ENCODE peak calls at places on chromosomes 12 and 14, in four cellular contexts. One of them, this sample, is unnamed. For H3K4me1, the result is how much of the 10 kb centered on the place peaks cover.

GRCh38 chr12:68932123-68932700 is 759 bp downstream of the CPM start:
- DNase-seq in thoracic aorta: no peak
- DNase-seq in CD4-positive, alpha-beta memory T cell: peak
- DNase-seq in IMR-90: no peak
- DNase-seq in this sample: no peak

GRCh38 chr12:9276990-9277389 is 68.8 kb upstream of the PZP start:
- DNase-seq in CD4-positive, alpha-beta memory T cell: no peak
- DNase-seq in IMR-90: no peak
- DNase-seq in thoracic aorta: no peak
- DNase-seq in this sample: no peak

GRCh38 chr12:3770891-3771290 is 18.0 kb upstream of the CRACR2A start:
- DNase-seq in thoracic aorta: no peak
- DNase-seq in IMR-90: peak
- DNase-seq in CD4-positive, alpha-beta memory T cell: no peak
- DNase-seq in this sample: no peak

GRCh38 chr14:87935081-87935828 is 57.7 kb downstream of the GALC start:
- DNase-seq in thoracic aorta: no peak
- DNase-seq in CD4-positive, alpha-beta memory T cell: no peak
- DNase-seq in IMR-90: no peak
- DNase-seq in this sample: no peak

GRCh38 chr14:90721619-90722305 is 94.5 kb downstream of the TTC7B start:
- DNase-seq in IMR-90: peak
- DNase-seq in CD4-positive, alpha-beta memory T cell: no peak
- DNase-seq in thoracic aorta: no peak
- DNase-seq in this sample: no peak

GRCh38 chr12:101027200-101027599 is 182.8 kb downstream of the SLC5A8 start:
- DNase-seq in CD4-positive, alpha-beta memory T cell: no peak
- DNase-seq in thoracic aorta: no peak
- DNase-seq in IMR-90: no peak
- DNase-seq in this sample: no peak

GRCh38 chr12:24898185-24898584 is 50.7 kb downstream of the BCAT1 start:
- DNase-seq in IMR-90: no peak
- DNase-seq in CD4-positive, alpha-beta memory T cell: no peak
- DNase-seq in thoracic aorta: no peak
- DNase-seq in this sample: no peak

GRCh38 chr14:74907744-74908143 is 15.3 kb downstream of the RPS6KL1 start:
- DNase-seq in IMR-90: no peak
- DNase-seq in CD4-positive, alpha-beta memory T cell: no peak
- DNase-seq in thoracic aorta: no peak
- DNase-seq in this sample: no peak

GRCh38 chr14:80055912-80056801 is 155.1 kb downstream of the DIO2 start:
- DNase-seq in IMR-90: peak
- DNase-seq in CD4-positive, alpha-beta memory T cell: no peak
- DNase-seq in thoracic aorta: no peak
- DNase-seq in this sample: no peak

GRCh38 chr14:67586302-67586701 is 13.8 kb downstream of the PIGH start:
- DNase-seq in IMR-90: no peak
- DNase-seq in thoracic aorta: no peak
- DNase-seq in CD4-positive, alpha-beta memory T cell: no peak
- DNase-seq in this sample: no peak

GRCh38 chr12:121894633-121895032 is 6.0 kb downstream of the PSMD9 start:
- DNase-seq in IMR-90: peak
- DNase-seq in thoracic aorta: no peak
- DNase-seq in CD4-positive, alpha-beta memory T cell: no peak
- DNase-seq in this sample: no peak

GRCh38 chr14:64410084-64410774 is 22.1 kb downstream of the MTHFD1 start:
- DNase-seq in IMR-90: peak
- DNase-seq in CD4-positive, alpha-beta memory T cell: no peak
- DNase-seq in thoracic aorta: no peak
- DNase-seq in this sample: no peak

GRCh38 chr12:108335349-108336119 is 3.6 kb downstream of the CMKLR1 start:
- DNase-seq in IMR-90: no peak
- DNase-seq in thoracic aorta: no peak
- DNase-seq in CD4-positive, alpha-beta memory T cell: no peak
- DNase-seq in this sample: no peak

GRCh38 chr14:74645735-74646134 is 33.7 kb upstream of the LTBP2 start:
- DNase-seq in thoracic aorta: no peak
- DNase-seq in IMR-90: no peak
- DNase-seq in CD4-positive, alpha-beta memory T cell: no peak
- DNase-seq in this sample: no peak

GRCh38 chr14:39382463-39382862 is 49.8 kb downstream of the FBXO33 start:
- DNase-seq in thoracic aorta: no peak
- DNase-seq in IMR-90: no peak
- DNase-seq in CD4-positive, alpha-beta memory T cell: no peak
- DNase-seq in this sample: no peak

GRCh38 chr12:104792570-104792969 is 165.5 kb downstream of the SLC41A2 start:
- DNase-seq in CD4-positive, alpha-beta memory T cell: no peak
- DNase-seq in IMR-90: peak
- DNase-seq in thoracic aorta: peak
- DNase-seq in this sample: no peak

GRCh38 chr12:84638811-84639368 is 273.7 kb downstream of the SLC6A15 start:
- DNase-seq in thoracic aorta: no peak
- DNase-seq in IMR-90: peak
- DNase-seq in CD4-positive, alpha-beta memory T cell: no peak
- DNase-seq in this sample: no peak

GRCh38 chr14:30443368-30444007 is 115.5 kb upstream of the G2E3 start:
- DNase-seq in CD4-positive, alpha-beta memory T cell: no peak
- DNase-seq in thoracic aorta: no peak
- DNase-seq in IMR-90: peak
- DNase-seq in this sample: no peak

GRCh38 chr12:11798856-11799530 is 149.5 kb downstream of the ETV6 start:
- DNase-seq in CD4-positive, alpha-beta memory T cell: no peak
- DNase-seq in thoracic aorta: no peak
- DNase-seq in IMR-90: peak
- DNase-seq in this sample: no peak

GRCh38 chr12:132776816-132777568 is 15.4 kb upstream of the ANKLE2 start:
- DNase-seq in thoracic aorta: no peak
- DNase-seq in IMR-90: peak
- DNase-seq in CD4-positive, alpha-beta memory T cell: no peak
- DNase-seq in this sample: no peak

GRCh38 chr14:62546862-62547474 is 498.3 kb downstream of the KCNH5 start:
- DNase-seq in IMR-90: peak
- DNase-seq in CD4-positive, alpha-beta memory T cell: no peak
- DNase-seq in thoracic aorta: no peak
- DNase-seq in this sample: no peak

GRCh38 chr12:17235996-17236395 is 630.0 kb upstream of the LMO3 start:
- DNase-seq in thoracic aorta: no peak
- DNase-seq in CD4-positive, alpha-beta memory T cell: no peak
- DNase-seq in IMR-90: no peak
- DNase-seq in this sample: no peak

GRCh38 chr14:52272375-52272774 is 4.9 kb downstream of the PTGDR start:
- DNase-seq in CD4-positive, alpha-beta memory T cell: peak
- DNase-seq in thoracic aorta: no peak
- DNase-seq in IMR-90: peak
- DNase-seq in this sample: no peak

GRCh38 chr12:57063991-57064725 is 14.2 kb upstream of the MYO1A start:
- DNase-seq in thoracic aorta: no peak
- DNase-seq in CD4-positive, alpha-beta memory T cell: peak
- DNase-seq in IMR-90: peak
- DNase-seq in this sample: peak

GRCh38 chr12:1803736-1804135 is 16.6 kb upstream of the LRTM2 start:
- DNase-seq in IMR-90: no peak
- DNase-seq in CD4-positive, alpha-beta memory T cell: no peak
- DNase-seq in thoracic aorta: no peak
- DNase-seq in this sample: no peak

GRCh38 chr12:117857632-117858274 is 111.0 kb downstream of the KSR2 start:
- DNase-seq in IMR-90: peak
- DNase-seq in CD4-positive, alpha-beta memory T cell: peak
- DNase-seq in thoracic aorta: no peak
- DNase-seq in this sample: no peak

GRCh38 chr14:21145437-21145836 is 10.4 kb downstream of the OR5AU1 start:
- DNase-seq in IMR-90: no peak
- DNase-seq in CD4-positive, alpha-beta memory T cell: no peak
- DNase-seq in thoracic aorta: no peak
- DNase-seq in this sample: no peak

GRCh38 chr14:96624661-96625435 is 122.7 kb downstream of the PAPOLA start:
- DNase-seq in IMR-90: no peak
- DNase-seq in thoracic aorta: no peak
- DNase-seq in CD4-positive, alpha-beta memory T cell: no peak
- DNase-seq in this sample: no peak

GRCh38 chr12:69900720-69901131 is 75.7 kb downstream of the MYRFL start:
- DNase-seq in CD4-positive, alpha-beta memory T cell: peak
- DNase-seq in thoracic aorta: peak
- DNase-seq in IMR-90: peak
- DNase-seq in this sample: peak

GRCh38 chr12:115000038-115000437 is 316.1 kb upstream of the TBX3 start:
- DNase-seq in thoracic aorta: no peak
- DNase-seq in IMR-90: peak
- DNase-seq in CD4-positive, alpha-beta memory T cell: no peak
- DNase-seq in this sample: no peak

GRCh38 chr14:32939254-32940065 is 781 bp downstream of the NPAS3 start:
- DNase-seq in thoracic aorta: no peak
- DNase-seq in IMR-90: peak
- DNase-seq in CD4-positive, alpha-beta memory T cell: no peak
- DNase-seq in this sample: no peak

GRCh38 chr14:91957876-91958313 is 10.4 kb upstream of the FBLN5 start:
- DNase-seq in IMR-90: no peak
- DNase-seq in thoracic aorta: no peak
- DNase-seq in CD4-positive, alpha-beta memory T cell: no peak
- DNase-seq in this sample: no peak

GRCh38 chr12:131621701-131622421 is 89.0 kb upstream of the SFSWAP start:
- DNase-seq in IMR-90: no peak
- DNase-seq in thoracic aorta: no peak
- DNase-seq in CD4-positive, alpha-beta memory T cell: no peak
- DNase-seq in this sample: no peak

GRCh38 chr12:70824511-70824910 is 96.0 kb downstream of the PTPRR start:
- DNase-seq in thoracic aorta: no peak
- DNase-seq in CD4-positive, alpha-beta memory T cell: no peak
- DNase-seq in IMR-90: no peak
- DNase-seq in this sample: no peak

GRCh38 chr12:43210437-43211197 is 341.4 kb downstream of the ADAMTS20 start:
- DNase-seq in CD4-positive, alpha-beta memory T cell: no peak
- DNase-seq in thoracic aorta: no peak
- DNase-seq in IMR-90: peak
- DNase-seq in this sample: no peak

GRCh38 chr12:52691076-52691764 is 11.0 kb upstream of the KRT1 start:
- DNase-seq in CD4-positive, alpha-beta memory T cell: peak
- DNase-seq in thoracic aorta: no peak
- DNase-seq in IMR-90: no peak
- DNase-seq in this sample: peak
- H3K4me3 ChIP-seq in CD4-positive, alpha-beta memory T cell: peak
- H3K4me3 ChIP-seq in thoracic aorta: peak
- H3K4me3 ChIP-seq in IMR-90: no peak
- H3K4me3 ChIP-seq in this sample: peak

GRCh38 chr12:52439420-52439819 is 5.2 kb upstream of the KRT75 start:
- DNase-seq in thoracic aorta: no peak
- DNase-seq in IMR-90: no peak
- DNase-seq in CD4-positive, alpha-beta memory T cell: no peak
- DNase-seq in this sample: no peak
- H3K4me1 ChIP-seq in thoracic aorta: under half
- H3K4me1 ChIP-seq in IMR-90: under half
- H3K4me1 ChIP-seq in CD4-positive, alpha-beta memory T cell: under half
- H3K4me1 ChIP-seq in this sample: under half

DNA sequence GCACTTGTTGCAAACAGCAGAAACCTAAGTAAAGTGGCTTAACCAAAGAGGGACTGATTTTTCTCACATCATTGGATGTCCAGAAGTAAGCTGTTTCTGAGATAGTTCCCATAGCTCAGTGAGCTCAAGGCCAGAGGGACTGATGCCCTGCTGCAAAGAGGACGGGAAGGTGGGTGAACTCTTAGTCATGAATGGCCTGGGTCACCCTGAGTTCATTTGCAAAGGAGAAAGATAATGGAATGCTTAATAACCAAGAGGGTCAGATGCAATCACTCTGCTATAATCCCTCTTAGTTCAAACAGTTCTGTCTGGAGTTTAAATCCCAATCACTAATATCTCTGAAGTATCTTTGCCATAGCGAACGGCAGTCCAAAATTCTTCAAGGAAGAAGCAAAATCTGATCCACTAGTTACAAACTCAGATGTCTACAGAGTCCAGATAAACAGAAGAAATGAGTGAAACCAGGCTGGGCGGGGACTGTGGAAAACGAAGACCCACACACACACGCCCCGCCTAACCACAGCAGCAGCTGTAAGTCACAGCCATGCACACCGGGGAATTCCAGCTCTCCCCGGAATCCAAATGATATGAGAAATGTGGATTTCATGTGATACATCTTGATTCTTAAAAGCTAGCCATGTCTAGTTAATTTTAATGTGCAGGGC is 289.5 kb downstream of the TMEM132D start:
- DNase-seq in thoracic aorta: no peak
- DNase-seq in CD4-positive, alpha-beta memory T cell: no peak
- DNase-seq in IMR-90: no peak
- DNase-seq in this sample: no peak
- H3K27ac ChIP-seq in thoracic aorta: no peak
- H3K27ac ChIP-seq in CD4-positive, alpha-beta memory T cell: no peak
- H3K27ac ChIP-seq in IMR-90: no peak
- H3K27ac ChIP-seq in this sample: no peak

DNA sequence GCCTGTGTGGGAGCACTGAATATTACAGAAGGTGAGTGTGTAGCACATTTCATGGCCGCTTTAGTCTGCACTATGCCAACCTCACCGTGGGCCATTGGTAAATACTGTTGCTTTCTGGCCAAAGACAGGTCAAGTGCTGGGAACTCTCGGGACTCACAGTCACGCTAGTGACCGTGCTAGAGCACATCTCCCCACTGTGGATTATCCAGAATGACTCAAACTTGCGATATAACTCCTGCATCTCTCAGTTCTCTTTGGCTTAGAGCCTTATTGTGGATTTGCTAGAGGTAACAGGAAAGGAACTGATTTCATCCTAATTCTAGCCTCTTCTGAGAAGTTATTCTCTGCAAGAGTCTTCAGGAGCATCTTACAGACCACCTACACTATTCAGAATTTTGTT is 86.5 kb downstream of the DAD1 start:
- DNase-seq in thoracic aorta: no peak
- DNase-seq in IMR-90: no peak
- DNase-seq in CD4-positive, alpha-beta memory T cell: no peak
- DNase-seq in this sample: no peak
- H3K4me3 ChIP-seq in thoracic aorta: no peak
- H3K4me3 ChIP-seq in IMR-90: no peak
- H3K4me3 ChIP-seq in CD4-positive, alpha-beta memory T cell: peak
- H3K4me3 ChIP-seq in this sample: peak

GRCh38 chr14:83356080-83356479 is 1822.4 kb upstream of the SEL1L start:
- DNase-seq in CD4-positive, alpha-beta memory T cell: no peak
- DNase-seq in IMR-90: no peak
- DNase-seq in thoracic aorta: no peak
- DNase-seq in this sample: no peak
- H3K4me1 ChIP-seq in CD4-positive, alpha-beta memory T cell: under half
- H3K4me1 ChIP-seq in IMR-90: under half
- H3K4me1 ChIP-seq in thoracic aorta: under half
- H3K4me1 ChIP-seq in this sample: under half

GRCh38 chr14:103337794-103338193 is 3.8 kb downstream of the EIF5 start:
- DNase-seq in thoracic aorta: no peak
- DNase-seq in IMR-90: no peak
- DNase-seq in CD4-positive, alpha-beta memory T cell: no peak
- DNase-seq in this sample: no peak

GRCh38 chr14:103341250-103342129 is 7.5 kb downstream of the EIF5 start:
- DNase-seq in thoracic aorta: no peak
- DNase-seq in CD4-positive, alpha-beta memory T cell: no peak
- DNase-seq in IMR-90: no peak
- DNase-seq in this sample: no peak

GRCh38 chr14:103343164-103343879 is 9.3 kb downstream of the EIF5 start:
- DNase-seq in IMR-90: no peak
- DNase-seq in CD4-positive, alpha-beta memory T cell: no peak
- DNase-seq in thoracic aorta: no peak
- DNase-seq in this sample: no peak

GRCh38 chr14:103339561-103339960 is 5.5 kb downstream of the EIF5 start:
- DNase-seq in thoracic aorta: no peak
- DNase-seq in IMR-90: no peak
- DNase-seq in CD4-positive, alpha-beta memory T cell: no peak
- DNase-seq in this sample: no peak

GRCh38 chr14:103340480-103341212 is 6.6 kb downstream of the EIF5 start:
- DNase-seq in IMR-90: no peak
- DNase-seq in CD4-positive, alpha-beta memory T cell: no peak
- DNase-seq in thoracic aorta: no peak
- DNase-seq in this sample: no peak
- H3K27ac ChIP-seq in IMR-90: no peak
- H3K27ac ChIP-seq in CD4-positive, alpha-beta memory T cell: no peak
- H3K27ac ChIP-seq in thoracic aorta: no peak
- H3K27ac ChIP-seq in this sample: no peak

This sample was measured in effector memory CD4-positive, alpha-beta T cell.